ENCODE peak calls at places on chromosomes 7 and 10, in five cellular contexts. T, P, X, C and N are unnamed samples.

GRCh38 chr10:16521311-16522016 is at the start of gene C1QL3:
- DNase-seq in X (peak; percentile 56), T (no peak), C (no peak), P (no peak), N (peak; percentile 44)

GRCh38 chr7:54860003-54860775 is 101.2 kb upstream of the SEC61G start:
- DNase-seq in C (no peak), X (no peak), T (peak; percentile 12), P (peak; percentile 38), N (no peak)

GRCh38 chr10:112663181-112663879 is 216.3 kb downstream of the VTI1A start:
- DNase-seq in T (peak; percentile 90), C (no peak), X (no peak), P (peak; percentile 69), N (no peak)

GRCh38 chr10:1377231-1377630 is 321.0 kb downstream of the WDR37 start:
- DNase-seq in C (no peak), X (no peak), P (no peak), T (no peak), N (no peak)

GRCh38 chr10:65827344-65827743 is 1098.5 kb upstream of the LRRTM3 start:
- DNase-seq in X (no peak), C (no peak), P (no peak), T (no peak), N (no peak)

GRCh38 chr10:93818086-93818485 is 60.4 kb downstream of the LGI1 start:
- DNase-seq in C (no peak), P (no peak), X (no peak), T (no peak), N (no peak)

GRCh38 chr7:82841828-82842227 is 320.9 kb downstream of the PCLO start:
- DNase-seq in T (no peak), P (no peak), C (no peak), X (no peak), N (no peak)

GRCh38 chr10:29946953-29947700 is 112.3 kb downstream of the JCAD start:
- DNase-seq in X (no peak), T (peak; percentile 94), C (no peak), P (peak; percentile 83), N (no peak)

GRCh38 chr7:22124906-22125305 is 179.2 kb upstream of the CDCA7L start:
- DNase-seq in P (no peak), X (no peak), C (no peak), T (no peak), N (no peak)

GRCh38 chr10:44234471-44234850 is 150.4 kb downstream of the CXCL12 start:
- DNase-seq in P (no peak), X (no peak), C (no peak), T (no peak), N (no peak)

GRCh38 chr7:144386741-144387140 is 16.8 kb downstream of the NOBOX start:
- DNase-seq in P (peak; percentile 61), C (no peak), X (no peak), T (peak; percentile 78), N (no peak)

GRCh38 chr10:67098460-67098859 is 172.6 kb downstream of the LRRTM3 start:
- DNase-seq in T (no peak), P (peak; percentile 46), C (no peak), X (no peak), N (no peak)

GRCh38 chr7:142412551-142413193 is 154.8 kb upstream of the PRSS58 start:
- DNase-seq in C (no peak), X (peak; percentile 21), T (peak; percentile 46), P (peak; percentile 54), N (peak; percentile 24)

GRCh38 chr10:29496341-29497162 is 138.2 kb downstream of the SVIL start:
- DNase-seq in P (peak; percentile 57), C (peak; percentile 75), X (peak; percentile 5), T (peak; percentile 56), N (peak; percentile 68)

GRCh38 chr7:44796034-44796503 is 412 bp upstream of the PPIA start:
- DNase-seq in P (no peak), C (no peak), X (no peak), T (peak; percentile 61), N (no peak)

GRCh38 chr7:151819826-151820225 is 57.1 kb downstream of the PRKAG2 start:
- DNase-seq in X (no peak), C (no peak), P (no peak), T (no peak), N (no peak)

GRCh38 chr7:80508440-80508839 is 3.4 kb downstream of the GNAT3 start:
- DNase-seq in X (no peak), T (no peak), P (no peak), C (no peak), N (no peak)